ENCODE peak calls at places on chromosomes 12 and 14, in five cellular contexts. E is HT-29, L is head of caudate nucleus, J is astrocyte of the spinal cord, T is NCI-H1105. F is an unnamed sample.

GRCh38 chr12:45743247-45743646 is 13.7 kb downstream of the ARID2 start:
- DNase-seq in T (no peak), L (no peak), J (no peak), E (no peak), F (no peak)

GRCh38 chr12:120361506-120362208 is 7.3 kb downstream of the MSI1 start:
- DNase-seq in J (peak; percentile 82), E (no peak), T (peak; percentile 95), L (peak; percentile 90), F (peak; percentile 68)

GRCh38 chr12:66188584-66189475 is at the start of gene IRAK3:
- DNase-seq in L (peak; percentile 37), T (no peak), E (no peak), J (peak; percentile 22), F (no peak)

GRCh38 chr12:68559246-68559645 is 51.5 kb upstream of the RAP1B start:
- DNase-seq in J (no peak), E (no peak), L (no peak), T (no peak), F (peak; percentile 71)

GRCh38 chr14:104773505-104774452 is 20.8 kb downstream of the SIVA1 start:
- DNase-seq in L (no peak), J (no peak), E (no peak), T (no peak), F (no peak)

GRCh38 chr14:92844220-92844619 is 50.1 kb downstream of the GOLGA5 start:
- DNase-seq in E (no peak), T (no peak), L (no peak), J (no peak), F (peak; percentile 11)

GRCh38 chr14:73633517-73634332 is 11.1 kb upstream of the DNAL1 start:
- DNase-seq in J (peak; percentile 77), T (peak; percentile 54), L (peak; percentile 77), E (peak; percentile 67), F (peak; percentile 71)

GRCh38 chr12:123119808-123120207 is 31.1 kb downstream of the PITPNM2 start:
- DNase-seq in E (no peak), L (no peak), J (no peak), T (no peak), F (no peak)

GRCh38 chr14:63224196-63224595 is 20.0 kb downstream of the RHOJ start:
- DNase-seq in L (no peak), J (no peak), E (no peak), T (no peak), F (no peak)

GRCh38 chr14:69685716-69686115 is 74.3 kb downstream of the SUSD6 start:
- DNase-seq in L (peak; percentile 77), J (peak; percentile 60), T (peak; percentile 91), E (no peak), F (peak; percentile 35)

GRCh38 chr12:82647853-82648252 is 38.9 kb upstream of the TMTC2 start:
- DNase-seq in L (no peak), T (no peak), E (no peak), J (no peak), F (no peak)

GRCh38 chr14:89507521-89507920 is 90.5 kb upstream of the FOXN3 start:
- DNase-seq in T (no peak), J (peak; percentile 76), L (no peak), E (no peak), F (peak; percentile 89)

GRCh38 chr12:123398177-123398916 is 14.4 kb downstream of the KMT5A start:
- DNase-seq in E (no peak), T (no peak), L (peak; percentile 41), J (peak; percentile 81), F (no peak)

GRCh38 chr12:2129076-2129475 is 76.3 kb downstream of the CACNA1C start:
- DNase-seq in E (no peak), T (no peak), J (peak; percentile 39), L (no peak), F (peak; percentile 95)